ENCODE peak calls at places on chromosomes 11 and 22, in seven cellular contexts. One of them, this sample, is unnamed.

GRCh38 chr22:31942091-31942490 is 2.2 kb upstream of the YWHAH start:
- DNase-seq in H54: no peak
- DNase-seq in hypothalamus: no peak
- DNase-seq in AG09309: no peak
- DNase-seq in spleen: peak
- DNase-seq in fibroblast of lung: no peak
- DNase-seq in GF-D8: no peak
- DNase-seq in this sample: no peak

GRCh38 chr11:61150656-61151544 is 10.3 kb downstream of the VPS37C start:
- DNase-seq in H54: no peak
- DNase-seq in spleen: peak
- DNase-seq in hypothalamus: no peak
- DNase-seq in GF-D8: no peak
- DNase-seq in fibroblast of lung: no peak
- DNase-seq in AG09309: no peak
- DNase-seq in this sample: no peak

GRCh38 chr22:18031670-18032454 is 7.5 kb upstream of the MICAL3 start:
- DNase-seq in H54: peak
- DNase-seq in hypothalamus: no peak
- DNase-seq in spleen: peak
- DNase-seq in AG09309: peak
- DNase-seq in GF-D8: no peak
- DNase-seq in fibroblast of lung: peak
- DNase-seq in this sample: peak

GRCh38 chr22:31128156-31128555 is 5.4 kb downstream of the INPP5J start:
- DNase-seq in H54: no peak
- DNase-seq in AG09309: no peak
- DNase-seq in fibroblast of lung: no peak
- DNase-seq in GF-D8: no peak
- DNase-seq in spleen: peak
- DNase-seq in hypothalamus: no peak
- DNase-seq in this sample: no peak

GRCh38 chr22:23402275-23403151 is 177.6 kb downstream of the IGLL1 start:
- DNase-seq in fibroblast of lung: peak
- DNase-seq in GF-D8: no peak
- DNase-seq in spleen: peak
- DNase-seq in AG09309: no peak
- DNase-seq in H54: peak
- DNase-seq in hypothalamus: peak
- DNase-seq in this sample: peak

GRCh38 chr22:30309981-30310672 is 16.6 kb downstream of the TBC1D10A start:
- DNase-seq in hypothalamus: no peak
- DNase-seq in AG09309: no peak
- DNase-seq in fibroblast of lung: peak
- DNase-seq in H54: no peak
- DNase-seq in GF-D8: peak
- DNase-seq in spleen: no peak
- DNase-seq in this sample: no peak

GRCh38 chr11:134712228-134713145 is 300.4 kb upstream of the B3GAT1 start:
- DNase-seq in GF-D8: no peak
- DNase-seq in hypothalamus: no peak
- DNase-seq in AG09309: no peak
- DNase-seq in H54: no peak
- DNase-seq in fibroblast of lung: no peak
- DNase-seq in spleen: peak
- DNase-seq in this sample: no peak

GRCh38 chr11:35165416-35166368 is 26.7 kb downstream of the CD44 start:
- DNase-seq in spleen: peak
- DNase-seq in fibroblast of lung: peak
- DNase-seq in GF-D8: no peak
- DNase-seq in AG09309: peak
- DNase-seq in H54: no peak
- DNase-seq in hypothalamus: no peak
- DNase-seq in this sample: no peak

GRCh38 chr22:25451480-25452114 is 112.9 kb upstream of the GRK3 start:
- DNase-seq in GF-D8: no peak
- DNase-seq in hypothalamus: no peak
- DNase-seq in H54: no peak
- DNase-seq in fibroblast of lung: no peak
- DNase-seq in AG09309: no peak
- DNase-seq in spleen: no peak
- DNase-seq in this sample: no peak

GRCh38 chr11:111601636-111601978 is 642 bp upstream of the SIK2 start:
- DNase-seq in spleen: no peak
- DNase-seq in hypothalamus: no peak
- DNase-seq in H54: no peak
- DNase-seq in GF-D8: no peak
- DNase-seq in fibroblast of lung: no peak
- DNase-seq in AG09309: no peak
- DNase-seq in this sample: no peak

GRCh38 chr22:26656896-26657851 is at the start of gene MIAT:
- DNase-seq in H54: no peak
- DNase-seq in GF-D8: no peak
- DNase-seq in spleen: peak
- DNase-seq in AG09309: no peak
- DNase-seq in hypothalamus: peak
- DNase-seq in fibroblast of lung: no peak
- DNase-seq in this sample: no peak